ENCODE peak calls at places on chromosomes 3 and 15, in four cellular contexts. One of them, this sample, is unnamed. For H3K36me3, the result is how much of the 10 kb centered on the place peaks cover.

GRCh38 chr3:186225603-186226002 is 116.7 kb upstream of the ETV5 start:
- DNase-seq in tibial nerve: no peak
- DNase-seq in HCT116: no peak
- DNase-seq in mammary epithelial cell: no peak
- DNase-seq in this sample: no peak

GRCh38 chr3:50995085-50995824 is 320.5 kb downstream of the DOCK3 start:
- DNase-seq in HCT116: no peak
- DNase-seq in tibial nerve: no peak
- DNase-seq in mammary epithelial cell: no peak
- DNase-seq in this sample: no peak

GRCh38 chr15:65772909-65773308 is 19.2 kb downstream of the DENND4A start:
- DNase-seq in HCT116: no peak
- DNase-seq in tibial nerve: no peak
- DNase-seq in mammary epithelial cell: no peak
- DNase-seq in this sample: no peak

GRCh38 chr3:135218304-135218703 is 423.2 kb downstream of the EPHB1 start:
- DNase-seq in mammary epithelial cell: no peak
- DNase-seq in HCT116: no peak
- DNase-seq in tibial nerve: no peak
- DNase-seq in this sample: no peak

GRCh38 chr3:96813820-96814580 is 394 bp upstream of the EPHA6 start:
- DNase-seq in tibial nerve: no peak
- DNase-seq in mammary epithelial cell: peak
- DNase-seq in HCT116: no peak
- DNase-seq in this sample: peak

GRCh38 chr3:184968115-184968514 is 156.1 kb downstream of the VPS8 start:
- DNase-seq in tibial nerve: no peak
- DNase-seq in mammary epithelial cell: no peak
- DNase-seq in HCT116: no peak
- DNase-seq in this sample: no peak

GRCh38 chr15:58374147-58374546 is 57.6 kb upstream of the LIPC start:
- DNase-seq in mammary epithelial cell: no peak
- DNase-seq in HCT116: no peak
- DNase-seq in tibial nerve: no peak
- DNase-seq in this sample: no peak

GRCh38 chr3:120765830-120766511 is 23.4 kb downstream of the GTF2E1 start:
- DNase-seq in mammary epithelial cell: no peak
- DNase-seq in tibial nerve: no peak
- DNase-seq in HCT116: no peak
- DNase-seq in this sample: no peak

GRCh38 chr3:126361211-126361610 is 4.0 kb upstream of the KLF15 start:
- DNase-seq in HCT116: no peak
- DNase-seq in mammary epithelial cell: no peak
- DNase-seq in tibial nerve: peak
- DNase-seq in this sample: peak

GRCh38 chr3:63972987-63973386 is 50.3 kb downstream of the PSMD6 start:
- DNase-seq in HCT116: no peak
- DNase-seq in mammary epithelial cell: no peak
- DNase-seq in tibial nerve: no peak
- DNase-seq in this sample: no peak

GRCh38 chr3:133494469-133494868 is 79.0 kb upstream of the CDV3 start:
- DNase-seq in tibial nerve: no peak
- DNase-seq in mammary epithelial cell: no peak
- DNase-seq in HCT116: no peak
- DNase-seq in this sample: no peak
- TF ChIP-seq CTCF in tibial nerve: no peak
- TF ChIP-seq CTCF in mammary epithelial cell: peak
- TF ChIP-seq CTCF in HCT116: peak
- TF ChIP-seq CTCF in this sample: no peak

GRCh38 chr3:108564564-108564963 is 24.7 kb downstream of the CIP2A start:
- DNase-seq in mammary epithelial cell: no peak
- DNase-seq in tibial nerve: no peak
- DNase-seq in HCT116: no peak
- DNase-seq in this sample: no peak
- H3K36me3 ChIP-seq in mammary epithelial cell: under half
- H3K36me3 ChIP-seq in tibial nerve: under half
- H3K36me3 ChIP-seq in HCT116: under half
- H3K36me3 ChIP-seq in this sample: under half

DNA sequence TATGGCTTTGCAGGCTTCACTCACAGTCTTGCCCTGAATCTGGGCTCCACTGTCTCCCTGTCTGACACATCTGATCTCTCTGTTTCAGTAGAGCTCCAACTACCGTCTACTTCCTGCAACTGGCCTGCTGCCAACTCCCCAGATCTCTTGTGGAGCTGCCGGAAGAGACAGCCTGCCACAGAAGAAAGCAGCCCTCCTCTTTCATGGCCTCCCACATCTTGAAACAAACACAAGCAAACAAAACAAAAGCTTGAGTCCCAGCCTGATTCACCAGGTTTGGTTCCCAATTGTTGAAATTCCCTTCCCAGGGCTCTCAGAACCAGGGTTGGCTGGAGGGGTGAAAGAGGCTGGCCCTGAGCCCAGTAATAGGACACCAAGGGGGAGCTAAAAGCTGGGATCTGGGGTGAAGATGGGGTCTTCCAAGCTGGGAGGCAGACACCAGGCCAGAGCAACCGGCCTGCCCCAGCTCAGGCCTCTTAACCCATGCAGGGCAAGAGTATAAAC is 55.3 kb upstream of the CA12 start:
- DNase-seq in mammary epithelial cell: peak
- DNase-seq in HCT116: no peak
- DNase-seq in tibial nerve: peak
- DNase-seq in this sample: peak
- H3K27ac ChIP-seq in mammary epithelial cell: no peak
- H3K27ac ChIP-seq in HCT116: no peak
- H3K27ac ChIP-seq in tibial nerve: peak
- H3K27ac ChIP-seq in this sample: peak

GRCh38 chr3:115996420-115997108 is 373.3 kb downstream of the GAP43 start:
- DNase-seq in mammary epithelial cell: no peak
- DNase-seq in HCT116: no peak
- DNase-seq in tibial nerve: no peak
- DNase-seq in this sample: no peak
- TF ChIP-seq CTCF in mammary epithelial cell: no peak
- TF ChIP-seq CTCF in HCT116: no peak
- TF ChIP-seq CTCF in tibial nerve: no peak
- TF ChIP-seq CTCF in this sample: no peak

DNA sequence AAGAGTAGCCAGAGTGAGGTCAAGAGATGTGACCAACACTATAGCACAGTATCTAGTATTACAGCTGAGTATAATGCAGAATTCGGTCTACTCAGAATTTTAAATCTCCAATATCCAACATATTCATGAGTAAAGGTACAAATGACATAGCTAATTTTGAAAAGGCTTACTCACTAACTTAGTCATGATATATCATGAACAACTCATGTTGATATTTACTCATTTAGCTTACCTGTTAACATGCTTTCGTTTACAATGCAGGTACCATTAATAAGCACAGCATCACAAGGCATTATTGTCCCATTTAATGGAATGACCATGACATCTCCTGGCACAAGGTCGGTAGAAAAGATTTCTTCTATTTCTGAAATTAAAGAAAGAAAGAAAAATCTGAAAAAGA is 36.9 kb downstream of the ATP13A3 start:
- DNase-seq in HCT116: no peak
- DNase-seq in tibial nerve: no peak
- DNase-seq in mammary epithelial cell: no peak
- DNase-seq in this sample: no peak
- H3K36me3 ChIP-seq in HCT116: under half
- H3K36me3 ChIP-seq in tibial nerve: half or more
- H3K36me3 ChIP-seq in mammary epithelial cell: under half
- H3K36me3 ChIP-seq in this sample: half or more

DNA sequence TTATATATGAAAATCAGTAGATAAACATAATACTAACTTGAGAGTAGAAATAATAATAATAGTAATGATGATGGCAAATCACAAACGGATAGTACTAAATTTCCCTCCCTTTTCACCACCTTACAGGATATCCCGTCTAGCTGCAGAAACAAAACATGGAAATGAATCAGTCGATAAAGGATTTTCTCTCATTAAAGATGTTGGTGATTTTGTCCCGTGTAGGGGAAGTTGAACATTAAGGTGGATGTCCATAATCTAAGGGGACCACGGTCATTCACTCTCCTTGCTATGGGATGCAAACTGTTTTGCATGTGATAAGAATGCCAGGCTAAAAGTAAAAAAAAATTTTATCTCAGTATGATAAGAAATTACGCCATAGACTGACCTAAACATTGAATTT is 1027.7 kb upstream of the NR2F2 start:
- DNase-seq in tibial nerve: no peak
- DNase-seq in HCT116: no peak
- DNase-seq in mammary epithelial cell: no peak
- DNase-seq in this sample: no peak
- H3K27ac ChIP-seq in tibial nerve: peak
- H3K27ac ChIP-seq in HCT116: no peak
- H3K27ac ChIP-seq in mammary epithelial cell: no peak
- H3K27ac ChIP-seq in this sample: peak

GRCh38 chr3:139561959-139562676 is 22.6 kb upstream of the RBP1 start:
- DNase-seq in tibial nerve: no peak
- DNase-seq in HCT116: peak
- DNase-seq in mammary epithelial cell: peak
- DNase-seq in this sample: no peak
- TF ChIP-seq CTCF in tibial nerve: peak
- TF ChIP-seq CTCF in HCT116: peak
- TF ChIP-seq CTCF in mammary epithelial cell: peak
- TF ChIP-seq CTCF in this sample: peak

GRCh38 chr3:9448643-9449042 is 51.2 kb downstream of the SETD5 start:
- DNase-seq in tibial nerve: no peak
- DNase-seq in HCT116: no peak
- DNase-seq in mammary epithelial cell: no peak
- DNase-seq in this sample: no peak
- H3K36me3 ChIP-seq in tibial nerve: half or more
- H3K36me3 ChIP-seq in HCT116: half or more
- H3K36me3 ChIP-seq in mammary epithelial cell: half or more
- H3K36me3 ChIP-seq in this sample: half or more

GRCh38 chr3:124107491-124107890 is 115.6 kb upstream of the ROPN1 start:
- DNase-seq in HCT116: no peak
- DNase-seq in mammary epithelial cell: no peak
- DNase-seq in tibial nerve: no peak
- DNase-seq in this sample: no peak
- H3K27ac ChIP-seq in HCT116: no peak
- H3K27ac ChIP-seq in mammary epithelial cell: no peak
- H3K27ac ChIP-seq in tibial nerve: peak
- H3K27ac ChIP-seq in this sample: peak

This sample was measured in tibial artery.